ENCODE peak calls at places on chromosomes 16 and 17, in nine cellular contexts. X, U, L, V, B, N, I, F and Y are unnamed samples.

GRCh38 chr17:67093348-67093747 is 49.0 kb downstream of the CACNG1 start:
- DNase-seq in X (no peak), B (no peak), U (no peak), N (no peak), I (no peak), F (no peak), V (no peak), L (no peak), Y (no peak)

GRCh38 chr17:2689411-2690164 is 22.0 kb downstream of the CLUH start:
- DNase-seq in B (no peak), X (no peak), N (no peak), V (no peak), U (peak), F (peak), I (no peak), L (no peak), Y (no peak)

GRCh38 chr17:22310717-22311686 is 618.7 kb downstream of the KCNJ18 start:
- DNase-seq in B (no peak), L (no peak), F (no peak), V (no peak), N (no peak), I (no peak), X (no peak), U (no peak), Y (no peak)

GRCh38 chr17:48779421-48779820 is 37.6 kb downstream of the TTLL6 start:
- DNase-seq in X (no peak), I (no peak), L (no peak), F (no peak), U (no peak), B (no peak), V (no peak), N (no peak), Y (no peak)

GRCh38 chr16:9091867-9092281 is 430 bp downstream of the HAPSTR1 start:
- DNase-seq in V (no peak), X (no peak), N (peak), U (peak), L (peak), F (peak), B (no peak), I (peak), Y (peak)

GRCh38 chr17:41060052-41060604 is at the start of gene KRTAP2-3:
- DNase-seq in U (no peak), I (no peak), L (no peak), N (no peak), X (peak), B (no peak), F (no peak), V (no peak), Y (peak)

GRCh38 chr17:4234406-4234805 is 29.4 kb downstream of the ANKFY1 start:
- DNase-seq in U (no peak), N (no peak), L (no peak), B (no peak), F (no peak), X (no peak), V (no peak), I (no peak), Y (no peak)

GRCh38 chr17:80565347-80566053 is 20.9 kb downstream of the RPTOR start:
- DNase-seq in X (no peak), N (no peak), F (no peak), I (no peak), B (no peak), V (no peak), L (no peak), U (no peak), Y (no peak)

GRCh38 chr17:29113334-29113733 is 66.9 kb downstream of the MYO18A start:
- DNase-seq in N (no peak), I (no peak), B (no peak), F (no peak), X (no peak), V (no peak), L (no peak), U (no peak), Y (no peak)